ENCODE peak calls at places on chromosomes 6 and 20, in four cellular contexts. One of them, this sample, is unnamed.

GRCh38 chr6:55449219-55449618 is 122.0 kb downstream of the GFRAL start:
- DNase-seq in fibroblast of pulmonary artery: no peak
- DNase-seq in psoas muscle: no peak
- DNase-seq in choroid plexus epithelial cell: peak
- DNase-seq in this sample: peak

GRCh38 chr6:116012966-116013365 is 47.7 kb downstream of the FRK start:
- DNase-seq in fibroblast of pulmonary artery: no peak
- DNase-seq in psoas muscle: no peak
- DNase-seq in choroid plexus epithelial cell: peak
- DNase-seq in this sample: no peak

GRCh38 chr6:24838081-24838480 is 39.4 kb upstream of the ARMH2 start:
- DNase-seq in fibroblast of pulmonary artery: peak
- DNase-seq in psoas muscle: no peak
- DNase-seq in choroid plexus epithelial cell: no peak
- DNase-seq in this sample: no peak

GRCh38 chr6:154938245-154938583 is 56.9 kb upstream of the TIAM2 start:
- DNase-seq in fibroblast of pulmonary artery: no peak
- DNase-seq in psoas muscle: no peak
- DNase-seq in choroid plexus epithelial cell: no peak
- DNase-seq in this sample: no peak

GRCh38 chr6:43636312-43636667 is 650 bp downstream of the MAD2L1BP start:
- DNase-seq in fibroblast of pulmonary artery: peak
- DNase-seq in psoas muscle: no peak
- DNase-seq in choroid plexus epithelial cell: peak
- DNase-seq in this sample: peak

GRCh38 chr6:166958926-166959861 is 2.8 kb upstream of the RNASET2 start:
- DNase-seq in fibroblast of pulmonary artery: peak
- DNase-seq in psoas muscle: no peak
- DNase-seq in choroid plexus epithelial cell: no peak
- DNase-seq in this sample: peak

GRCh38 chr20:45851501-45851900 is 5.7 kb downstream of the ACOT8 start:
- DNase-seq in fibroblast of pulmonary artery: no peak
- DNase-seq in psoas muscle: no peak
- DNase-seq in choroid plexus epithelial cell: no peak
- DNase-seq in this sample: no peak

GRCh38 chr6:166351715-166352285 is 9.5 kb upstream of the SFT2D1 start:
- DNase-seq in fibroblast of pulmonary artery: no peak
- DNase-seq in psoas muscle: no peak
- DNase-seq in choroid plexus epithelial cell: peak
- DNase-seq in this sample: peak

GRCh38 chr6:24431045-24431451 is 28.3 kb downstream of the MRS2 start:
- DNase-seq in fibroblast of pulmonary artery: peak
- DNase-seq in psoas muscle: no peak
- DNase-seq in choroid plexus epithelial cell: peak
- DNase-seq in this sample: peak

GRCh38 chr20:20772492-20773047 is 60.1 kb upstream of the RALGAPA2 start:
- DNase-seq in fibroblast of pulmonary artery: no peak
- DNase-seq in psoas muscle: no peak
- DNase-seq in choroid plexus epithelial cell: no peak
- DNase-seq in this sample: no peak

GRCh38 chr6:167826230-167827061 is at the start of gene AFDN:
- DNase-seq in fibroblast of pulmonary artery: peak
- DNase-seq in psoas muscle: peak
- DNase-seq in choroid plexus epithelial cell: peak
- DNase-seq in this sample: peak

GRCh38 chr6:42195415-42195814 is 659 bp upstream of the GUCA1B start:
- DNase-seq in fibroblast of pulmonary artery: no peak
- DNase-seq in psoas muscle: no peak
- DNase-seq in choroid plexus epithelial cell: no peak
- DNase-seq in this sample: no peak

GRCh38 chr6:134621858-134622257 is 303.9 kb upstream of the SGK1 start:
- DNase-seq in fibroblast of pulmonary artery: no peak
- DNase-seq in psoas muscle: no peak
- DNase-seq in choroid plexus epithelial cell: no peak
- DNase-seq in this sample: no peak

GRCh38 chr6:159149641-159150040 is 19.6 kb upstream of the FNDC1 start:
- DNase-seq in fibroblast of pulmonary artery: no peak
- DNase-seq in psoas muscle: no peak
- DNase-seq in choroid plexus epithelial cell: no peak
- DNase-seq in this sample: no peak

GRCh38 chr6:47631248-47632196 is 66.9 kb upstream of the ADGRF4 start:
- DNase-seq in fibroblast of pulmonary artery: peak
- DNase-seq in psoas muscle: no peak
- DNase-seq in choroid plexus epithelial cell: peak
- DNase-seq in this sample: peak

GRCh38 chr6:54264581-54265272 is 43.5 kb upstream of the TINAG start:
- DNase-seq in fibroblast of pulmonary artery: peak
- DNase-seq in psoas muscle: no peak
- DNase-seq in choroid plexus epithelial cell: peak
- DNase-seq in this sample: no peak

GRCh38 chr20:16574656-16575355 is 1.6 kb upstream of the KIF16B start:
- DNase-seq in fibroblast of pulmonary artery: peak
- DNase-seq in psoas muscle: peak
- DNase-seq in choroid plexus epithelial cell: peak
- DNase-seq in this sample: peak

GRCh38 chr6:168015492-168016175 is 18.2 kb downstream of the KIF25 start:
- DNase-seq in fibroblast of pulmonary artery: no peak
- DNase-seq in psoas muscle: no peak
- DNase-seq in choroid plexus epithelial cell: peak
- DNase-seq in this sample: peak

GRCh38 chr6:157314705-157315321 is 8.5 kb downstream of the TMEM242 start:
- DNase-seq in fibroblast of pulmonary artery: peak
- DNase-seq in psoas muscle: no peak
- DNase-seq in choroid plexus epithelial cell: peak
- DNase-seq in this sample: peak

GRCh38 chr6:158758941-158759479 is 60.2 kb downstream of the EZR start:
- DNase-seq in fibroblast of pulmonary artery: no peak
- DNase-seq in psoas muscle: no peak
- DNase-seq in choroid plexus epithelial cell: no peak
- DNase-seq in this sample: no peak

GRCh38 chr6:17971128-17972073 is 16.0 kb downstream of the KIF13A start:
- DNase-seq in fibroblast of pulmonary artery: peak
- DNase-seq in psoas muscle: no peak
- DNase-seq in choroid plexus epithelial cell: peak
- DNase-seq in this sample: peak

GRCh38 chr6:122372647-122373046 is 26.8 kb upstream of the HSF2 start:
- DNase-seq in fibroblast of pulmonary artery: peak
- DNase-seq in psoas muscle: no peak
- DNase-seq in choroid plexus epithelial cell: peak
- DNase-seq in this sample: peak
- TF ChIP-seq CTCF in fibroblast of pulmonary artery: peak
- TF ChIP-seq CTCF in psoas muscle: peak
- TF ChIP-seq CTCF in choroid plexus epithelial cell: peak
- TF ChIP-seq CTCF in this sample: peak

GRCh38 chr6:35599761-35600658 is 87.3 kb upstream of the TULP1 start:
- DNase-seq in fibroblast of pulmonary artery: no peak
- DNase-seq in psoas muscle: no peak
- DNase-seq in choroid plexus epithelial cell: peak
- DNase-seq in this sample: no peak
- H3K4me3 ChIP-seq in fibroblast of pulmonary artery: no peak
- H3K4me3 ChIP-seq in psoas muscle: peak
- H3K4me3 ChIP-seq in choroid plexus epithelial cell: no peak
- H3K4me3 ChIP-seq in this sample: no peak

DNA sequence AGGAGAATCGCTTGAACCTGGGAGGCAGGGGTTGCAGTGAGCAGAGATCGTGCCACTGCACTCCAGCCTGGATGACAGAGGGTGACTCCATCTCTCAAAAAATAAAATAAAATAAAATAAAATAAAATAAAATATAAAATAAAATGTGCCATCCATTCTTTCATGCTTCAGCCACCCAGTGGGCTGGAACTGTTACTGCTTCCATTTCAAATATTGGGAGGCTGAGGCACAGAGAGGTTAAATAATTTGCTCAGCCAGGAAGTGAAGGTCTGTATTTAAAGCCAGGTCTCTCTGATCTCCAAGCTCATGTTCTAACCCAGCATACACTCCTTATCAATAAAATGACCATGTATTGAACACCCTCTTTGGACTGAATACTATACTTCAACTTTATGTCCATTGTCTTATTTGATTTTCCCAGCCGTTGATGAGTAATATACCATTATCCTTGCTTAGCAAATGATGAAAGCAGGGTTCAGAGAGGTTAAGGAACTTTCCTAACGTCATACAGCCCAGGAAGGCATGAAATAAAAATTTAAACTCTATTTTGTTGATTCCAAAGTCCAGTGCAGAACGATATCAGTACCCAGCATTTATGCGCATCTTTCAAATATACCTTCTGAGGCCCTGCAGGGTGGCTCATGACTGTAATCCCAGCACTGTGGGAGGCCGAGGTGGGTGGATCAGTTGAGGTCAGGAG is 25.8 kb upstream of the SLC9A8 start:
- DNase-seq in fibroblast of pulmonary artery: peak
- DNase-seq in psoas muscle: no peak
- DNase-seq in choroid plexus epithelial cell: peak
- DNase-seq in this sample: peak
- TF ChIP-seq CTCF in fibroblast of pulmonary artery: peak
- TF ChIP-seq CTCF in psoas muscle: peak
- TF ChIP-seq CTCF in choroid plexus epithelial cell: peak
- TF ChIP-seq CTCF in this sample: peak

GRCh38 chr20:59031326-59032022 is 661 bp downstream of the ATP5F1E start:
- DNase-seq in fibroblast of pulmonary artery: no peak
- DNase-seq in psoas muscle: no peak
- DNase-seq in choroid plexus epithelial cell: no peak
- DNase-seq in this sample: peak

GRCh38 chr20:59027746-59028320 is 4.3 kb downstream of the ATP5F1E start:
- DNase-seq in fibroblast of pulmonary artery: peak
- DNase-seq in psoas muscle: no peak
- DNase-seq in choroid plexus epithelial cell: peak
- DNase-seq in this sample: peak

GRCh38 chr20:59026904-59027745 is 5.0 kb downstream of the ATP5F1E start:
- DNase-seq in fibroblast of pulmonary artery: no peak
- DNase-seq in psoas muscle: no peak
- DNase-seq in choroid plexus epithelial cell: no peak
- DNase-seq in this sample: no peak

GRCh38 chr20:59030911-59031310 is 1.2 kb downstream of the ATP5F1E start:
- DNase-seq in fibroblast of pulmonary artery: no peak
- DNase-seq in psoas muscle: no peak
- DNase-seq in choroid plexus epithelial cell: no peak
- DNase-seq in this sample: no peak

DNA sequence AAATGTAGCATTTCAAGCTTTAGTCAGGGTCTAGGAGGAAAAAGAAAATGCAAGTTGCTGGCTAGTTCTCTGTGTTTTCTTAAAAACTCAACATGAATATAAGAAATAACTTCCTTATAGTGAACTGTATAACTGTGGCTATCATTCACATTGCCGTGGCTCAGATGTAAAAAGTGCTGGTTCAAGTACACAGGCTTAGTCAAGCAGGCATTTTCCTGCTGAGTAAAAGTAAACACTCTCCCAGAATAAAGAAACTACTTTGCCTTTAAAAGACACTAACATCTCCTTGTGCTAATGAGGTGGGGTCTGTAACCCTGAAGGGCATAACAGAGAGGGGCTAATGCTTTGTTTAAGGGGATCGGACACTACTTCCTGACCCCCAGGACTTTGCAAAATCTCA is 3.3 kb downstream of the ATP5F1E start:
- DNase-seq in fibroblast of pulmonary artery: no peak
- DNase-seq in psoas muscle: no peak
- DNase-seq in choroid plexus epithelial cell: no peak
- DNase-seq in this sample: peak
- H3K4me3 ChIP-seq in fibroblast of pulmonary artery: peak
- H3K4me3 ChIP-seq in psoas muscle: peak
- H3K4me3 ChIP-seq in choroid plexus epithelial cell: peak
- H3K4me3 ChIP-seq in this sample: peak

GRCh38 chr20:54194724-54195438 is 13.0 kb upstream of the PFDN4 start:
- DNase-seq in fibroblast of pulmonary artery: no peak
- DNase-seq in psoas muscle: no peak
- DNase-seq in choroid plexus epithelial cell: peak
- DNase-seq in this sample: no peak
- TF ChIP-seq CTCF in fibroblast of pulmonary artery: no peak
- TF ChIP-seq CTCF in psoas muscle: no peak
- TF ChIP-seq CTCF in choroid plexus epithelial cell: peak
- TF ChIP-seq CTCF in this sample: peak

GRCh38 chr6:106964099-106964498 is 10.4 kb downstream of the CD24 start:
- DNase-seq in fibroblast of pulmonary artery: no peak
- DNase-seq in psoas muscle: no peak
- DNase-seq in choroid plexus epithelial cell: no peak
- DNase-seq in this sample: no peak

GRCh38 chr6:106959985-106960384 is 14.5 kb downstream of the CD24 start:
- DNase-seq in fibroblast of pulmonary artery: no peak
- DNase-seq in psoas muscle: no peak
- DNase-seq in choroid plexus epithelial cell: no peak
- DNase-seq in this sample: no peak

GRCh38 chr6:106963544-106963943 is 11.0 kb downstream of the CD24 start:
- DNase-seq in fibroblast of pulmonary artery: no peak
- DNase-seq in psoas muscle: no peak
- DNase-seq in choroid plexus epithelial cell: no peak
- DNase-seq in this sample: no peak

GRCh38 chr6:106961801-106962200 is 12.7 kb downstream of the CD24 start:
- DNase-seq in fibroblast of pulmonary artery: no peak
- DNase-seq in psoas muscle: no peak
- DNase-seq in choroid plexus epithelial cell: no peak
- DNase-seq in this sample: no peak

DNA sequence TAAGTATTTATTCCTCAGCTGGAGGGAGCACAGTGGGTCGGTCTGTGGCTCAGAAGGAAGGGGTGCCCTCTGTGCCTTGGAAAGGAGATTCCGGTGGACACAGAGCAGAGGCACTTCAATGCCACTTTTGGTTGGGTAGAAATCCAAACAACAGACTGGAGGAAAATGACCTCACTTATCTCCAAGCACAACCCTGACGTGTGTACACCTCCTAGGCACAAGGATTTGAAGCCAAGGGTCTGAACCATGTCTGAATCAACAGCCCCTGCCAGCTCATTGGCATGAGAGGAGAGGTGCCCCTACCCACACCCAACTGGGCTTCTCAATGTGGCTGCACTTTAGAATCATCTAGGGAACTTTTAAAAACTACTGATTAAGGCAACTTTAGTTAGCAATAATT is 13.4 kb downstream of the CD24 start:
- DNase-seq in fibroblast of pulmonary artery: no peak
- DNase-seq in psoas muscle: no peak
- DNase-seq in choroid plexus epithelial cell: no peak
- DNase-seq in this sample: no peak
- H3K4me3 ChIP-seq in fibroblast of pulmonary artery: no peak
- H3K4me3 ChIP-seq in psoas muscle: no peak
- H3K4me3 ChIP-seq in choroid plexus epithelial cell: no peak
- H3K4me3 ChIP-seq in this sample: no peak

DNA sequence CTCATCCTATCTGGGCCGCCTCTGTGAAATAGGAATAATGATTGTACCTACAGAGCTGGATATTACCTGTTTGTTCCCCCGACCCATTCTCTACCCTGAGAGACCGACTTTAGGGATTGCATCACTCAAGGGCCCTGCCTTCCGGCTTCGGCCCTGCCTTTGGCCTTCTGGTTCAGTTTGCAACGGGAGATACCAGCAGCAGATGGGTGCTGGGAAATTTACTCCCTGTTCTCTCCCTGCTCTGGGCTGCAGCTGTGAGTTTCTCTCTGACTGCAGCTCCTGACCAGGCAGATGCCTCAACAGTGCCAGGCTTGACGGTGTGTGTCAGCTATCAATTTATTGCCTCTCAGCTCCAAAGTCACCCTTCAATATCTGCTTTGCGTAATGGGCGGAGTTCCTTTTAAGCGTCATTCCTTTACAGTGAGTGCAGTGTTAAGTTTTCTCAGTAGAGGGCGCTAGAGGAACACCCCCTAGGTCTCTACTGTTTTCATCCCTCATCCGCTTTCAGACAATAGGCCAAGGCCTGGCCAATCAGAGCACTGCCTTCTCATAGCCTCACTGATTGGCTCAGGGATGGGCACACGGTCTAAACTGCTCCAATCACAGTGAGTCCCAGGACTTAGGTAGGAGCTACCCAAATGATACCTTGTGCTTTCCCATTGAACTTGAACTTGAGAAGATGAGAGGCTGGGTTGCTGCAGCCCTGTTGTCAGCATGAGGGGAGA is 30.0 kb downstream of the KCNG1 start:
- DNase-seq in fibroblast of pulmonary artery: peak
- DNase-seq in psoas muscle: no peak
- DNase-seq in choroid plexus epithelial cell: peak
- DNase-seq in this sample: peak
- TF ChIP-seq CTCF in fibroblast of pulmonary artery: peak
- TF ChIP-seq CTCF in psoas muscle: peak
- TF ChIP-seq CTCF in choroid plexus epithelial cell: peak
- TF ChIP-seq CTCF in this sample: peak